ENCODE peak calls at places on chromosomes 4 and X, in five cellular contexts. J is breast epithelium; Y is adipocyte; L is activated CD8-positive, alpha-beta T cell treated with anti-CD3 and anti-CD28 coated beads, Interleukin-2, amount 10 ng/mL, durations not matched to agents 7 days and 5 days; A is right lobe of liver. Q is an unnamed sample.

GRCh38 chr4:146132445-146132844 is 43.1 kb upstream of the LSM6 start:
- DNase-seq in J (no peak), A (no peak), L (no peak), Y (no peak), Q (no peak)

GRCh38 chrX:140712413-140713173 is 3.0 kb downstream of the LINC00632 start:
- DNase-seq in Y (peak), L (peak), A (no peak), J (peak), Q (no peak)

GRCh38 chrX:12138366-12139313 is at the start of gene FRMPD4:
- DNase-seq in J (no peak), Y (peak), L (no peak), A (peak), Q (no peak)

GRCh38 chrX:134161162-134161561 is 75.8 kb upstream of the CCDC160 start:
- DNase-seq in J (no peak), L (no peak), Y (no peak), A (no peak), Q (no peak)

GRCh38 chrX:81615979-81616378 is 414.1 kb downstream of the SH3BGRL start:
- DNase-seq in J (no peak), Y (no peak), A (no peak), L (no peak), Q (no peak)

GRCh38 chr4:76206222-76206942 is 7.2 kb downstream of the SCARB2 start:
- DNase-seq in Y (peak), J (no peak), A (no peak), L (no peak), Q (peak)

GRCh38 chrX:132173647-132174046 is 45.6 kb downstream of the RAP2C start:
- DNase-seq in J (no peak), L (no peak), A (no peak), Y (no peak), Q (no peak)

GRCh38 chrX:21781976-21782375 is 24.1 kb upstream of the SMPX start:
- DNase-seq in J (no peak), L (no peak), Y (no peak), A (no peak), Q (no peak)

GRCh38 chr4:76641351-76641750 is 206.3 kb downstream of the SHROOM3 start:
- DNase-seq in A (no peak), L (no peak), J (no peak), Y (no peak), Q (no peak)

GRCh38 chr4:88244056-88244455 is 40.3 kb downstream of the PPM1K start:
- DNase-seq in L (no peak), A (no peak), Y (no peak), J (no peak), Q (no peak)

GRCh38 chrX:38232287-38232686 is 11.6 kb upstream of the SRPX start:
- DNase-seq in Y (peak), J (no peak), L (no peak), A (no peak), Q (no peak)

GRCh38 chrX:17161991-17162390 is 213.0 kb upstream of the NHS start:
- DNase-seq in L (no peak), J (no peak), Y (no peak), A (no peak), Q (no peak)

GRCh38 chrX:102720237-102721168 is at the start of gene GPRASP3:
- DNase-seq in Y (peak), J (peak), A (peak), L (peak), Q (peak)

GRCh38 chr4:80138556-80139538 is 58.5 kb upstream of the PRDM8 start:
- DNase-seq in J (no peak), Y (peak), L (peak), A (no peak), Q (no peak)

GRCh38 chrX:112662559-112663427 is 16.9 kb downstream of the LHFPL1 start:
- DNase-seq in Y (no peak), J (no peak), A (no peak), L (no peak), Q (no peak)

GRCh38 chr4:31239886-31240285 is 519.7 kb downstream of the PCDH7 start:
- DNase-seq in A (no peak), L (no peak), Y (no peak), J (no peak), Q (no peak)

GRCh38 chrX:23981222-23981621 is 45.8 kb downstream of the KLHL15 start:
- DNase-seq in J (no peak), A (no peak), L (no peak), Y (no peak), Q (no peak)

GRCh38 chrX:115952417-115953092 is 218.0 kb upstream of the AGTR2 start:
- DNase-seq in Y (no peak), A (no peak), J (no peak), L (no peak), Q (no peak)

GRCh38 chrX:104854188-104854587 is 288.2 kb downstream of the IL1RAPL2 start:
- DNase-seq in Y (no peak), J (no peak), L (no peak), A (no peak), Q (no peak)

GRCh38 chr4:2804973-2805501 is 12.2 kb downstream of the SH3BP2 start:
- DNase-seq in L (no peak), Y (no peak), A (peak), J (no peak), Q (no peak)

GRCh38 chrX:2261838-2262678 is 238.7 kb downstream of the DHRSX start:
- DNase-seq in A (no peak), J (peak), L (no peak), Y (no peak), Q (no peak)

GRCh38 chr4:128600410-128600809 is 209.1 kb upstream of the JADE1 start:
- DNase-seq in L (no peak), Y (peak), A (no peak), J (no peak), Q (no peak)

GRCh38 chr4:155207534-155208257 is 740 bp upstream of the NPY2R start:
- DNase-seq in A (no peak), L (no peak), Y (peak), J (no peak), Q (no peak)

GRCh38 chr4:8155048-8155447 is 3.6 kb downstream of the ABLIM2 start:
- DNase-seq in Y (peak), L (no peak), A (no peak), J (no peak), Q (no peak)

GRCh38 chr4:147041376-147041775 is 95.7 kb upstream of the TTC29 start:
- DNase-seq in Y (no peak), J (no peak), L (no peak), A (no peak), Q (no peak)

GRCh38 chrX:10854594-10854993 is 234.2 kb upstream of the MID1 start:
- DNase-seq in L (no peak), A (no peak), Y (no peak), J (no peak), Q (no peak)

GRCh38 chrX:78102100-78102499 is 1.9 kb upstream of the PGK1 start:
- DNase-seq in Y (no peak), J (no peak), L (peak), A (no peak), Q (no peak)

GRCh38 chrX:131763674-131764073 is 219.8 kb downstream of the OR13H1 start:
- DNase-seq in Y (peak), L (no peak), J (no peak), A (no peak), Q (peak)